ENCODE peak calls at places on chromosomes 12 and 14, in nine cellular contexts. One of them, this sample, is unnamed.

GRCh38 chr14:23284654-23285529 is 1.0 kb downstream of the HOMEZ start:
- DNase-seq in posterior vena cava: no peak
- DNase-seq in anterior cingulate cortex: no peak
- DNase-seq in central memory CD8-positive, alpha-beta T cell: no peak
- DNase-seq in AG09319: no peak
- DNase-seq in activated T-helper 1 cell treated with anti-CD3 and anti-CD28 coated beads, Interleukin-12 subunit alpha, Interleukin-12 subunit beta, Interleukin-2, Interleukin-4 antibody, amounts not matched to agents 30 ng/mL and 10 ng/mL and 1 ng/mL, durations not matched to agents 14 hours and 24 hours and 36 hours: no peak
- DNase-seq in left colon: no peak
- DNase-seq in NCI-H1694 treated with DMSO at 0.1 percent for 48 hours: no peak
- DNase-seq in RPMI8226: no peak
- DNase-seq in this sample: peak

GRCh38 chr12:76719171-76719631 is 44.7 kb upstream of the ZDHHC17 start:
- DNase-seq in posterior vena cava: no peak
- DNase-seq in anterior cingulate cortex: peak
- DNase-seq in central memory CD8-positive, alpha-beta T cell: no peak
- DNase-seq in AG09319: peak
- DNase-seq in activated T-helper 1 cell treated with anti-CD3 and anti-CD28 coated beads, Interleukin-12 subunit alpha, Interleukin-12 subunit beta, Interleukin-2, Interleukin-4 antibody, amounts not matched to agents 30 ng/mL and 10 ng/mL and 1 ng/mL, durations not matched to agents 14 hours and 24 hours and 36 hours: no peak
- DNase-seq in left colon: no peak
- DNase-seq in NCI-H1694 treated with DMSO at 0.1 percent for 48 hours: no peak
- DNase-seq in RPMI8226: no peak
- DNase-seq in this sample: no peak

GRCh38 chr12:19482036-19482435 is 42.7 kb downstream of the AEBP2 start:
- DNase-seq in posterior vena cava: no peak
- DNase-seq in anterior cingulate cortex: no peak
- DNase-seq in central memory CD8-positive, alpha-beta T cell: no peak
- DNase-seq in AG09319: no peak
- DNase-seq in activated T-helper 1 cell treated with anti-CD3 and anti-CD28 coated beads, Interleukin-12 subunit alpha, Interleukin-12 subunit beta, Interleukin-2, Interleukin-4 antibody, amounts not matched to agents 30 ng/mL and 10 ng/mL and 1 ng/mL, durations not matched to agents 14 hours and 24 hours and 36 hours: no peak
- DNase-seq in left colon: no peak
- DNase-seq in NCI-H1694 treated with DMSO at 0.1 percent for 48 hours: no peak
- DNase-seq in RPMI8226: no peak
- DNase-seq in this sample: no peak

GRCh38 chr12:70196732-70197361 is 46.4 kb upstream of the CNOT2 start:
- DNase-seq in posterior vena cava: no peak
- DNase-seq in anterior cingulate cortex: no peak
- DNase-seq in central memory CD8-positive, alpha-beta T cell: no peak
- DNase-seq in AG09319: peak
- DNase-seq in activated T-helper 1 cell treated with anti-CD3 and anti-CD28 coated beads, Interleukin-12 subunit alpha, Interleukin-12 subunit beta, Interleukin-2, Interleukin-4 antibody, amounts not matched to agents 30 ng/mL and 10 ng/mL and 1 ng/mL, durations not matched to agents 14 hours and 24 hours and 36 hours: no peak
- DNase-seq in left colon: no peak
- DNase-seq in NCI-H1694 treated with DMSO at 0.1 percent for 48 hours: peak
- DNase-seq in RPMI8226: no peak
- DNase-seq in this sample: no peak

GRCh38 chr12:75589801-75590200 is 78.4 kb upstream of the KRR1 start:
- DNase-seq in posterior vena cava: no peak
- DNase-seq in anterior cingulate cortex: no peak
- DNase-seq in central memory CD8-positive, alpha-beta T cell: no peak
- DNase-seq in AG09319: no peak
- DNase-seq in activated T-helper 1 cell treated with anti-CD3 and anti-CD28 coated beads, Interleukin-12 subunit alpha, Interleukin-12 subunit beta, Interleukin-2, Interleukin-4 antibody, amounts not matched to agents 30 ng/mL and 10 ng/mL and 1 ng/mL, durations not matched to agents 14 hours and 24 hours and 36 hours: no peak
- DNase-seq in left colon: no peak
- DNase-seq in NCI-H1694 treated with DMSO at 0.1 percent for 48 hours: no peak
- DNase-seq in RPMI8226: no peak
- DNase-seq in this sample: no peak

GRCh38 chr12:18296201-18296908 is 35.0 kb downstream of the PIK3C2G start:
- DNase-seq in posterior vena cava: no peak
- DNase-seq in anterior cingulate cortex: no peak
- DNase-seq in central memory CD8-positive, alpha-beta T cell: no peak
- DNase-seq in AG09319: no peak
- DNase-seq in activated T-helper 1 cell treated with anti-CD3 and anti-CD28 coated beads, Interleukin-12 subunit alpha, Interleukin-12 subunit beta, Interleukin-2, Interleukin-4 antibody, amounts not matched to agents 30 ng/mL and 10 ng/mL and 1 ng/mL, durations not matched to agents 14 hours and 24 hours and 36 hours: no peak
- DNase-seq in left colon: no peak
- DNase-seq in NCI-H1694 treated with DMSO at 0.1 percent for 48 hours: no peak
- DNase-seq in RPMI8226: no peak
- DNase-seq in this sample: peak

GRCh38 chr14:105527381-105528196 is 1.2 kb downstream of the TMEM121 start:
- DNase-seq in posterior vena cava: no peak
- DNase-seq in anterior cingulate cortex: no peak
- DNase-seq in central memory CD8-positive, alpha-beta T cell: no peak
- DNase-seq in AG09319: no peak
- DNase-seq in activated T-helper 1 cell treated with anti-CD3 and anti-CD28 coated beads, Interleukin-12 subunit alpha, Interleukin-12 subunit beta, Interleukin-2, Interleukin-4 antibody, amounts not matched to agents 30 ng/mL and 10 ng/mL and 1 ng/mL, durations not matched to agents 14 hours and 24 hours and 36 hours: no peak
- DNase-seq in left colon: peak
- DNase-seq in NCI-H1694 treated with DMSO at 0.1 percent for 48 hours: no peak
- DNase-seq in RPMI8226: no peak
- DNase-seq in this sample: no peak

GRCh38 chr12:109539508-109539907 is 33.8 kb downstream of the MMAB start:
- DNase-seq in posterior vena cava: no peak
- DNase-seq in anterior cingulate cortex: no peak
- DNase-seq in central memory CD8-positive, alpha-beta T cell: no peak
- DNase-seq in AG09319: no peak
- DNase-seq in activated T-helper 1 cell treated with anti-CD3 and anti-CD28 coated beads, Interleukin-12 subunit alpha, Interleukin-12 subunit beta, Interleukin-2, Interleukin-4 antibody, amounts not matched to agents 30 ng/mL and 10 ng/mL and 1 ng/mL, durations not matched to agents 14 hours and 24 hours and 36 hours: no peak
- DNase-seq in left colon: no peak
- DNase-seq in NCI-H1694 treated with DMSO at 0.1 percent for 48 hours: no peak
- DNase-seq in RPMI8226: no peak
- DNase-seq in this sample: no peak

GRCh38 chr14:104221071-104221625 is 82.8 kb downstream of the KIF26A start:
- DNase-seq in posterior vena cava: peak
- DNase-seq in anterior cingulate cortex: no peak
- DNase-seq in central memory CD8-positive, alpha-beta T cell: no peak
- DNase-seq in AG09319: no peak
- DNase-seq in activated T-helper 1 cell treated with anti-CD3 and anti-CD28 coated beads, Interleukin-12 subunit alpha, Interleukin-12 subunit beta, Interleukin-2, Interleukin-4 antibody, amounts not matched to agents 30 ng/mL and 10 ng/mL and 1 ng/mL, durations not matched to agents 14 hours and 24 hours and 36 hours: no peak
- DNase-seq in left colon: peak
- DNase-seq in NCI-H1694 treated with DMSO at 0.1 percent for 48 hours: peak
- DNase-seq in RPMI8226: no peak
- DNase-seq in this sample: no peak

GRCh38 chr14:85527458-85527857 is 2.5 kb upstream of the FLRT2 start:
- DNase-seq in posterior vena cava: no peak
- DNase-seq in anterior cingulate cortex: no peak
- DNase-seq in central memory CD8-positive, alpha-beta T cell: no peak
- DNase-seq in AG09319: no peak
- DNase-seq in activated T-helper 1 cell treated with anti-CD3 and anti-CD28 coated beads, Interleukin-12 subunit alpha, Interleukin-12 subunit beta, Interleukin-2, Interleukin-4 antibody, amounts not matched to agents 30 ng/mL and 10 ng/mL and 1 ng/mL, durations not matched to agents 14 hours and 24 hours and 36 hours: no peak
- DNase-seq in left colon: no peak
- DNase-seq in NCI-H1694 treated with DMSO at 0.1 percent for 48 hours: no peak
- DNase-seq in RPMI8226: no peak
- DNase-seq in this sample: no peak

GRCh38 chr12:96033549-96034389 is 1.6 kb downstream of the LTA4H start:
- DNase-seq in posterior vena cava: no peak
- DNase-seq in anterior cingulate cortex: no peak
- DNase-seq in central memory CD8-positive, alpha-beta T cell: no peak
- DNase-seq in AG09319: no peak
- DNase-seq in activated T-helper 1 cell treated with anti-CD3 and anti-CD28 coated beads, Interleukin-12 subunit alpha, Interleukin-12 subunit beta, Interleukin-2, Interleukin-4 antibody, amounts not matched to agents 30 ng/mL and 10 ng/mL and 1 ng/mL, durations not matched to agents 14 hours and 24 hours and 36 hours: no peak
- DNase-seq in left colon: peak
- DNase-seq in NCI-H1694 treated with DMSO at 0.1 percent for 48 hours: no peak
- DNase-seq in RPMI8226: no peak
- DNase-seq in this sample: no peak

GRCh38 chr14:88962356-88962755 is 137.9 kb downstream of the TTC8 start:
- DNase-seq in posterior vena cava: no peak
- DNase-seq in anterior cingulate cortex: no peak
- DNase-seq in central memory CD8-positive, alpha-beta T cell: no peak
- DNase-seq in AG09319: no peak
- DNase-seq in activated T-helper 1 cell treated with anti-CD3 and anti-CD28 coated beads, Interleukin-12 subunit alpha, Interleukin-12 subunit beta, Interleukin-2, Interleukin-4 antibody, amounts not matched to agents 30 ng/mL and 10 ng/mL and 1 ng/mL, durations not matched to agents 14 hours and 24 hours and 36 hours: no peak
- DNase-seq in left colon: no peak
- DNase-seq in NCI-H1694 treated with DMSO at 0.1 percent for 48 hours: no peak
- DNase-seq in RPMI8226: no peak
- DNase-seq in this sample: no peak

GRCh38 chr14:97077253-97077653 is 280.1 kb downstream of the VRK1 start:
- DNase-seq in posterior vena cava: no peak
- DNase-seq in anterior cingulate cortex: no peak
- DNase-seq in central memory CD8-positive, alpha-beta T cell: peak
- DNase-seq in AG09319: no peak
- DNase-seq in activated T-helper 1 cell treated with anti-CD3 and anti-CD28 coated beads, Interleukin-12 subunit alpha, Interleukin-12 subunit beta, Interleukin-2, Interleukin-4 antibody, amounts not matched to agents 30 ng/mL and 10 ng/mL and 1 ng/mL, durations not matched to agents 14 hours and 24 hours and 36 hours: no peak
- DNase-seq in left colon: peak
- DNase-seq in NCI-H1694 treated with DMSO at 0.1 percent for 48 hours: no peak
- DNase-seq in RPMI8226: peak
- DNase-seq in this sample: peak

GRCh38 chr14:35355981-35356839 is 48.3 kb downstream of the NFKBIA start:
- DNase-seq in posterior vena cava: no peak
- DNase-seq in anterior cingulate cortex: no peak
- DNase-seq in central memory CD8-positive, alpha-beta T cell: no peak
- DNase-seq in AG09319: no peak
- DNase-seq in activated T-helper 1 cell treated with anti-CD3 and anti-CD28 coated beads, Interleukin-12 subunit alpha, Interleukin-12 subunit beta, Interleukin-2, Interleukin-4 antibody, amounts not matched to agents 30 ng/mL and 10 ng/mL and 1 ng/mL, durations not matched to agents 14 hours and 24 hours and 36 hours: no peak
- DNase-seq in left colon: peak
- DNase-seq in NCI-H1694 treated with DMSO at 0.1 percent for 48 hours: no peak
- DNase-seq in RPMI8226: no peak
- DNase-seq in this sample: no peak

GRCh38 chr12:12302976-12303375 is 36.1 kb upstream of the LRP6 start:
- DNase-seq in posterior vena cava: no peak
- DNase-seq in anterior cingulate cortex: no peak
- DNase-seq in central memory CD8-positive, alpha-beta T cell: no peak
- DNase-seq in AG09319: no peak
- DNase-seq in activated T-helper 1 cell treated with anti-CD3 and anti-CD28 coated beads, Interleukin-12 subunit alpha, Interleukin-12 subunit beta, Interleukin-2, Interleukin-4 antibody, amounts not matched to agents 30 ng/mL and 10 ng/mL and 1 ng/mL, durations not matched to agents 14 hours and 24 hours and 36 hours: no peak
- DNase-seq in left colon: no peak
- DNase-seq in NCI-H1694 treated with DMSO at 0.1 percent for 48 hours: no peak
- DNase-seq in RPMI8226: no peak
- DNase-seq in this sample: no peak

GRCh38 chr12:96197503-96198272 is 3.5 kb downstream of the ELK3 start:
- DNase-seq in posterior vena cava: no peak
- DNase-seq in anterior cingulate cortex: no peak
- DNase-seq in central memory CD8-positive, alpha-beta T cell: no peak
- DNase-seq in AG09319: no peak
- DNase-seq in activated T-helper 1 cell treated with anti-CD3 and anti-CD28 coated beads, Interleukin-12 subunit alpha, Interleukin-12 subunit beta, Interleukin-2, Interleukin-4 antibody, amounts not matched to agents 30 ng/mL and 10 ng/mL and 1 ng/mL, durations not matched to agents 14 hours and 24 hours and 36 hours: no peak
- DNase-seq in left colon: no peak
- DNase-seq in NCI-H1694 treated with DMSO at 0.1 percent for 48 hours: no peak
- DNase-seq in RPMI8226: no peak
- DNase-seq in this sample: no peak

GRCh38 chr14:23399136-23399535 is 8.9 kb downstream of the MYH6 start:
- DNase-seq in posterior vena cava: no peak
- DNase-seq in anterior cingulate cortex: no peak
- DNase-seq in central memory CD8-positive, alpha-beta T cell: no peak
- DNase-seq in AG09319: no peak
- DNase-seq in activated T-helper 1 cell treated with anti-CD3 and anti-CD28 coated beads, Interleukin-12 subunit alpha, Interleukin-12 subunit beta, Interleukin-2, Interleukin-4 antibody, amounts not matched to agents 30 ng/mL and 10 ng/mL and 1 ng/mL, durations not matched to agents 14 hours and 24 hours and 36 hours: no peak
- DNase-seq in left colon: no peak
- DNase-seq in NCI-H1694 treated with DMSO at 0.1 percent for 48 hours: no peak
- DNase-seq in RPMI8226: no peak
- DNase-seq in this sample: no peak

GRCh38 chr12:49345840-49346658 is 639 bp upstream of the DNAJC22 start:
- DNase-seq in posterior vena cava: peak
- DNase-seq in anterior cingulate cortex: no peak
- DNase-seq in central memory CD8-positive, alpha-beta T cell: no peak
- DNase-seq in AG09319: no peak
- DNase-seq in activated T-helper 1 cell treated with anti-CD3 and anti-CD28 coated beads, Interleukin-12 subunit alpha, Interleukin-12 subunit beta, Interleukin-2, Interleukin-4 antibody, amounts not matched to agents 30 ng/mL and 10 ng/mL and 1 ng/mL, durations not matched to agents 14 hours and 24 hours and 36 hours: no peak
- DNase-seq in left colon: no peak
- DNase-seq in NCI-H1694 treated with DMSO at 0.1 percent for 48 hours: no peak
- DNase-seq in RPMI8226: no peak
- DNase-seq in this sample: no peak

GRCh38 chr12:113086249-113087164 is 30.0 kb downstream of the DTX1 start:
- DNase-seq in posterior vena cava: no peak
- DNase-seq in anterior cingulate cortex: no peak
- DNase-seq in central memory CD8-positive, alpha-beta T cell: no peak
- DNase-seq in AG09319: no peak
- DNase-seq in activated T-helper 1 cell treated with anti-CD3 and anti-CD28 coated beads, Interleukin-12 subunit alpha, Interleukin-12 subunit beta, Interleukin-2, Interleukin-4 antibody, amounts not matched to agents 30 ng/mL and 10 ng/mL and 1 ng/mL, durations not matched to agents 14 hours and 24 hours and 36 hours: no peak
- DNase-seq in left colon: peak
- DNase-seq in NCI-H1694 treated with DMSO at 0.1 percent for 48 hours: no peak
- DNase-seq in RPMI8226: peak
- DNase-seq in this sample: peak

GRCh38 chr12:108793756-108794441 is 62.6 kb upstream of the CORO1C start:
- DNase-seq in posterior vena cava: no peak
- DNase-seq in anterior cingulate cortex: no peak
- DNase-seq in central memory CD8-positive, alpha-beta T cell: no peak
- DNase-seq in AG09319: no peak
- DNase-seq in activated T-helper 1 cell treated with anti-CD3 and anti-CD28 coated beads, Interleukin-12 subunit alpha, Interleukin-12 subunit beta, Interleukin-2, Interleukin-4 antibody, amounts not matched to agents 30 ng/mL and 10 ng/mL and 1 ng/mL, durations not matched to agents 14 hours and 24 hours and 36 hours: no peak
- DNase-seq in left colon: peak
- DNase-seq in NCI-H1694 treated with DMSO at 0.1 percent for 48 hours: no peak
- DNase-seq in RPMI8226: no peak
- DNase-seq in this sample: no peak

GRCh38 chr12:25854991-25855390 is 103.5 kb upstream of the RASSF8 start:
- DNase-seq in posterior vena cava: no peak
- DNase-seq in anterior cingulate cortex: no peak
- DNase-seq in central memory CD8-positive, alpha-beta T cell: no peak
- DNase-seq in AG09319: no peak
- DNase-seq in activated T-helper 1 cell treated with anti-CD3 and anti-CD28 coated beads, Interleukin-12 subunit alpha, Interleukin-12 subunit beta, Interleukin-2, Interleukin-4 antibody, amounts not matched to agents 30 ng/mL and 10 ng/mL and 1 ng/mL, durations not matched to agents 14 hours and 24 hours and 36 hours: no peak
- DNase-seq in left colon: no peak
- DNase-seq in NCI-H1694 treated with DMSO at 0.1 percent for 48 hours: no peak
- DNase-seq in RPMI8226: no peak
- DNase-seq in this sample: no peak

GRCh38 chr14:103556976-103557758 is 5.3 kb downstream of the BAG5 start:
- DNase-seq in posterior vena cava: no peak
- DNase-seq in anterior cingulate cortex: no peak
- DNase-seq in central memory CD8-positive, alpha-beta T cell: no peak
- DNase-seq in AG09319: no peak
- DNase-seq in activated T-helper 1 cell treated with anti-CD3 and anti-CD28 coated beads, Interleukin-12 subunit alpha, Interleukin-12 subunit beta, Interleukin-2, Interleukin-4 antibody, amounts not matched to agents 30 ng/mL and 10 ng/mL and 1 ng/mL, durations not matched to agents 14 hours and 24 hours and 36 hours: no peak
- DNase-seq in left colon: no peak
- DNase-seq in NCI-H1694 treated with DMSO at 0.1 percent for 48 hours: no peak
- DNase-seq in RPMI8226: no peak
- DNase-seq in this sample: no peak

GRCh38 chr12:38141861-38142260 is 174.7 kb upstream of the ALG10B start:
- DNase-seq in posterior vena cava: no peak
- DNase-seq in anterior cingulate cortex: no peak
- DNase-seq in central memory CD8-positive, alpha-beta T cell: no peak
- DNase-seq in AG09319: no peak
- DNase-seq in activated T-helper 1 cell treated with anti-CD3 and anti-CD28 coated beads, Interleukin-12 subunit alpha, Interleukin-12 subunit beta, Interleukin-2, Interleukin-4 antibody, amounts not matched to agents 30 ng/mL and 10 ng/mL and 1 ng/mL, durations not matched to agents 14 hours and 24 hours and 36 hours: no peak
- DNase-seq in left colon: no peak
- DNase-seq in NCI-H1694 treated with DMSO at 0.1 percent for 48 hours: no peak
- DNase-seq in RPMI8226: no peak
- DNase-seq in this sample: no peak

GRCh38 chr14:30921788-30922187 is 47.4 kb downstream of the COCH start:
- DNase-seq in posterior vena cava: no peak
- DNase-seq in anterior cingulate cortex: no peak
- DNase-seq in central memory CD8-positive, alpha-beta T cell: no peak
- DNase-seq in AG09319: no peak
- DNase-seq in activated T-helper 1 cell treated with anti-CD3 and anti-CD28 coated beads, Interleukin-12 subunit alpha, Interleukin-12 subunit beta, Interleukin-2, Interleukin-4 antibody, amounts not matched to agents 30 ng/mL and 10 ng/mL and 1 ng/mL, durations not matched to agents 14 hours and 24 hours and 36 hours: no peak
- DNase-seq in left colon: no peak
- DNase-seq in NCI-H1694 treated with DMSO at 0.1 percent for 48 hours: no peak
- DNase-seq in RPMI8226: no peak
- DNase-seq in this sample: no peak

GRCh38 chr12:23025372-23026021 is 400.5 kb downstream of the ETNK1 start:
- DNase-seq in posterior vena cava: no peak
- DNase-seq in anterior cingulate cortex: no peak
- DNase-seq in central memory CD8-positive, alpha-beta T cell: no peak
- DNase-seq in AG09319: no peak
- DNase-seq in activated T-helper 1 cell treated with anti-CD3 and anti-CD28 coated beads, Interleukin-12 subunit alpha, Interleukin-12 subunit beta, Interleukin-2, Interleukin-4 antibody, amounts not matched to agents 30 ng/mL and 10 ng/mL and 1 ng/mL, durations not matched to agents 14 hours and 24 hours and 36 hours: no peak
- DNase-seq in left colon: no peak
- DNase-seq in NCI-H1694 treated with DMSO at 0.1 percent for 48 hours: no peak
- DNase-seq in RPMI8226: no peak
- DNase-seq in this sample: no peak

GRCh38 chr12:179131-179884 is 34.6 kb downstream of the SLC6A12 start:
- DNase-seq in posterior vena cava: no peak
- DNase-seq in anterior cingulate cortex: no peak
- DNase-seq in central memory CD8-positive, alpha-beta T cell: no peak
- DNase-seq in AG09319: no peak
- DNase-seq in activated T-helper 1 cell treated with anti-CD3 and anti-CD28 coated beads, Interleukin-12 subunit alpha, Interleukin-12 subunit beta, Interleukin-2, Interleukin-4 antibody, amounts not matched to agents 30 ng/mL and 10 ng/mL and 1 ng/mL, durations not matched to agents 14 hours and 24 hours and 36 hours: no peak
- DNase-seq in left colon: no peak
- DNase-seq in NCI-H1694 treated with DMSO at 0.1 percent for 48 hours: peak
- DNase-seq in RPMI8226: no peak
- DNase-seq in this sample: no peak

GRCh38 chr12:109777544-109777943 is 55.7 kb downstream of the TRPV4 start:
- DNase-seq in posterior vena cava: no peak
- DNase-seq in anterior cingulate cortex: no peak
- DNase-seq in central memory CD8-positive, alpha-beta T cell: no peak
- DNase-seq in AG09319: no peak
- DNase-seq in activated T-helper 1 cell treated with anti-CD3 and anti-CD28 coated beads, Interleukin-12 subunit alpha, Interleukin-12 subunit beta, Interleukin-2, Interleukin-4 antibody, amounts not matched to agents 30 ng/mL and 10 ng/mL and 1 ng/mL, durations not matched to agents 14 hours and 24 hours and 36 hours: peak
- DNase-seq in left colon: peak
- DNase-seq in NCI-H1694 treated with DMSO at 0.1 percent for 48 hours: no peak
- DNase-seq in RPMI8226: peak
- DNase-seq in this sample: peak

GRCh38 chr12:122124370-122124769 is 45.8 kb downstream of the MLXIP start:
- DNase-seq in posterior vena cava: peak
- DNase-seq in anterior cingulate cortex: no peak
- DNase-seq in central memory CD8-positive, alpha-beta T cell: no peak
- DNase-seq in AG09319: no peak
- DNase-seq in activated T-helper 1 cell treated with anti-CD3 and anti-CD28 coated beads, Interleukin-12 subunit alpha, Interleukin-12 subunit beta, Interleukin-2, Interleukin-4 antibody, amounts not matched to agents 30 ng/mL and 10 ng/mL and 1 ng/mL, durations not matched to agents 14 hours and 24 hours and 36 hours: no peak
- DNase-seq in left colon: no peak
- DNase-seq in NCI-H1694 treated with DMSO at 0.1 percent for 48 hours: no peak
- DNase-seq in RPMI8226: no peak
- DNase-seq in this sample: no peak